ENCODE peak calls at places on chromosomes 13 and 19, in six cellular contexts. One of them, this sample, is unnamed.

GRCh38 chr13:52399708-52400107 is 6.3 kb downstream of the THSD1 start:
- ATAC-seq in upper lobe of left lung: no peak
- ATAC-seq in GM12878: peak; percentile 52
- ATAC-seq in A549: peak; percentile 75
- ATAC-seq in HepG2: peak; percentile 59
- ATAC-seq in K562: peak; percentile 52
- ATAC-seq in this sample: no peak

GRCh38 chr13:41006951-41007350 is 12.2 kb downstream of the ELF1 start:
- ATAC-seq in HepG2: no peak
- ATAC-seq in K562: peak; percentile 68
- ATAC-seq in GM12878: peak; percentile 7
- ATAC-seq in A549: no peak
- ATAC-seq in upper lobe of left lung: no peak
- ATAC-seq in this sample: no peak

GRCh38 chr19:36245210-36246005 is 30.5 kb downstream of the ZNF146 start:
- ATAC-seq in upper lobe of left lung: peak; percentile 44
- ATAC-seq in A549: no peak
- ATAC-seq in K562: no peak
- ATAC-seq in HepG2: no peak
- ATAC-seq in GM12878: no peak
- ATAC-seq in this sample: no peak

GRCh38 chr19:35291259-35291658 is 702 bp upstream of the MAG start:
- ATAC-seq in K562: no peak
- ATAC-seq in A549: no peak
- ATAC-seq in upper lobe of left lung: no peak
- ATAC-seq in GM12878: no peak
- ATAC-seq in HepG2: peak; percentile 47
- ATAC-seq in this sample: no peak

GRCh38 chr19:12833747-12834417 is 497 bp downstream of the RTBDN start:
- ATAC-seq in A549: peak; percentile 32
- ATAC-seq in GM12878: peak; percentile 12
- ATAC-seq in upper lobe of left lung: peak; percentile 60
- ATAC-seq in K562: peak; percentile 30
- ATAC-seq in HepG2: no peak
- ATAC-seq in this sample: no peak

GRCh38 chr13:44003481-44003880 is 123.8 kb downstream of the LACC1 start:
- ATAC-seq in K562: no peak
- ATAC-seq in A549: no peak
- ATAC-seq in GM12878: no peak
- ATAC-seq in upper lobe of left lung: no peak
- ATAC-seq in HepG2: no peak
- ATAC-seq in this sample: no peak

GRCh38 chr13:72126424-72126823 is 259.4 kb upstream of the DACH1 start:
- ATAC-seq in HepG2: no peak
- ATAC-seq in K562: no peak
- ATAC-seq in upper lobe of left lung: no peak
- ATAC-seq in GM12878: no peak
- ATAC-seq in A549: no peak
- ATAC-seq in this sample: no peak

GRCh38 chr13:111967572-111968201 is 99.3 kb upstream of the SOX1 start:
- ATAC-seq in K562: no peak
- ATAC-seq in upper lobe of left lung: no peak
- ATAC-seq in HepG2: no peak
- ATAC-seq in A549: no peak
- ATAC-seq in GM12878: no peak
- ATAC-seq in this sample: no peak

GRCh38 chr19:54420383-54421168 is 5.3 kb downstream of the TTYH1 start:
- ATAC-seq in upper lobe of left lung: no peak
- ATAC-seq in GM12878: no peak
- ATAC-seq in K562: no peak
- ATAC-seq in A549: peak; percentile 37
- ATAC-seq in HepG2: peak; percentile 83
- ATAC-seq in this sample: peak; percentile 46

GRCh38 chr19:49710372-49710951 is 19.5 kb downstream of the CPT1C start:
- ATAC-seq in K562: no peak
- ATAC-seq in GM12878: no peak
- ATAC-seq in A549: peak; percentile 21
- ATAC-seq in HepG2: no peak
- ATAC-seq in upper lobe of left lung: no peak
- ATAC-seq in this sample: no peak

GRCh38 chr13:78192721-78193120 is 274.1 kb upstream of the EDNRB start:
- ATAC-seq in HepG2: no peak
- ATAC-seq in GM12878: no peak
- ATAC-seq in A549: no peak
- ATAC-seq in upper lobe of left lung: no peak
- ATAC-seq in K562: no peak
- ATAC-seq in this sample: no peak

GRCh38 chr13:29677627-29678026 is 82.1 kb upstream of the SLC7A1 start:
- ATAC-seq in HepG2: no peak
- ATAC-seq in K562: no peak
- ATAC-seq in A549: no peak
- ATAC-seq in GM12878: no peak
- ATAC-seq in upper lobe of left lung: no peak
- ATAC-seq in this sample: no peak

GRCh38 chr19:45789035-45789786 is 3.4 kb downstream of the DMWD start:
- ATAC-seq in A549: no peak
- ATAC-seq in GM12878: no peak
- ATAC-seq in HepG2: no peak
- ATAC-seq in K562: no peak
- ATAC-seq in upper lobe of left lung: no peak
- ATAC-seq in this sample: no peak

GRCh38 chr13:20360835-20361412 is 128.8 kb upstream of the GJB6 start:
- ATAC-seq in upper lobe of left lung: no peak
- ATAC-seq in HepG2: no peak
- ATAC-seq in K562: no peak
- ATAC-seq in GM12878: no peak
- ATAC-seq in A549: no peak
- ATAC-seq in this sample: no peak

GRCh38 chr13:90686438-90686837 is 661.0 kb upstream of the MIR17HG start:
- ATAC-seq in GM12878: no peak
- ATAC-seq in HepG2: no peak
- ATAC-seq in K562: no peak
- ATAC-seq in upper lobe of left lung: peak; percentile 85
- ATAC-seq in A549: no peak
- ATAC-seq in this sample: peak; percentile 75

GRCh38 chr13:42083138-42083770 is 34.8 kb downstream of the DGKH start:
- ATAC-seq in GM12878: no peak
- ATAC-seq in A549: no peak
- ATAC-seq in HepG2: no peak
- ATAC-seq in K562: no peak
- ATAC-seq in upper lobe of left lung: no peak
- ATAC-seq in this sample: no peak

GRCh38 chr13:113406321-113407102 is 42.6 kb upstream of the GRTP1 start:
- ATAC-seq in upper lobe of left lung: no peak
- ATAC-seq in HepG2: no peak
- ATAC-seq in A549: no peak
- ATAC-seq in K562: no peak
- ATAC-seq in GM12878: no peak
- ATAC-seq in this sample: no peak

GRCh38 chr19:13060964-13061927 is 41.4 kb downstream of the LYL1 start:
- ATAC-seq in A549: peak; percentile 97
- ATAC-seq in K562: peak; percentile 98
- ATAC-seq in upper lobe of left lung: peak; percentile 93
- ATAC-seq in GM12878: peak; percentile 99
- ATAC-seq in HepG2: peak; percentile 76
- ATAC-seq in this sample: peak; percentile 80

GRCh38 chr13:60933638-60934037 is 482.0 kb downstream of the PCDH20 start:
- ATAC-seq in GM12878: no peak
- ATAC-seq in upper lobe of left lung: no peak
- ATAC-seq in HepG2: no peak
- ATAC-seq in A549: no peak
- ATAC-seq in K562: no peak
- ATAC-seq in this sample: no peak

GRCh38 chr13:84668637-84669036 is 786.4 kb upstream of the SLITRK1 start:
- ATAC-seq in upper lobe of left lung: no peak
- ATAC-seq in K562: no peak
- ATAC-seq in GM12878: no peak
- ATAC-seq in HepG2: no peak
- ATAC-seq in A549: no peak
- ATAC-seq in this sample: no peak
- TF ChIP-seq EP300 in upper lobe of left lung: no peak
- TF ChIP-seq EP300 in K562: no peak
- TF ChIP-seq EP300 in GM12878: no peak
- TF ChIP-seq EP300 in HepG2: no peak
- TF ChIP-seq EP300 in A549: no peak
- TF ChIP-seq EP300 in this sample: no peak

GRCh38 chr13:50382951-50383350 is 367.7 kb downstream of the KCNRG start:
- ATAC-seq in K562: no peak
- ATAC-seq in A549: no peak
- ATAC-seq in GM12878: no peak
- ATAC-seq in upper lobe of left lung: no peak
- ATAC-seq in HepG2: no peak
- ATAC-seq in this sample: no peak
- H3K27ac ChIP-seq in K562: no peak overlapping the region
- H3K27ac ChIP-seq in A549: no peak overlapping the region
- H3K27ac ChIP-seq in GM12878: no peak overlapping the region
- H3K27ac ChIP-seq in upper lobe of left lung: no peak overlapping the region
- H3K27ac ChIP-seq in HepG2: no peak overlapping the region
- H3K27ac ChIP-seq in this sample: no peak overlapping the region

GRCh38 chr19:28290963-28291657 is 921.8 kb downstream of the UQCRFS1 start:
- ATAC-seq in HepG2: no peak
- ATAC-seq in GM12878: no peak
- ATAC-seq in upper lobe of left lung: no peak
- ATAC-seq in A549: no peak
- ATAC-seq in K562: no peak
- ATAC-seq in this sample: no peak
- TF ChIP-seq EP300 in HepG2: no peak
- TF ChIP-seq EP300 in GM12878: no peak
- TF ChIP-seq EP300 in upper lobe of left lung: no peak
- TF ChIP-seq EP300 in A549: no peak
- TF ChIP-seq EP300 in K562: no peak
- TF ChIP-seq EP300 in this sample: no peak

GRCh38 chr13:102970542-102970941 is 95.7 kb downstream of the SLC10A2 start:
- ATAC-seq in HepG2: no peak
- ATAC-seq in A549: no peak
- ATAC-seq in GM12878: peak; percentile 94
- ATAC-seq in upper lobe of left lung: no peak
- ATAC-seq in K562: no peak
- ATAC-seq in this sample: no peak
- H3K27ac ChIP-seq in HepG2: no peak overlapping the region
- H3K27ac ChIP-seq in A549: no peak overlapping the region
- H3K27ac ChIP-seq in GM12878: peak overlapping the region; percentile 69
- H3K27ac ChIP-seq in upper lobe of left lung: no peak overlapping the region
- H3K27ac ChIP-seq in K562: no peak overlapping the region
- H3K27ac ChIP-seq in this sample: no peak overlapping the region

This sample was measured in gastroesophageal sphincter.